ENCODE peak calls at places on chromosomes 2 and 18, in seven cellular contexts. E is IMR-90, K is Karpas-422, R is uterus, B is heart left ventricle, A is H9, Z is Peyer's patch. D is an unnamed sample. For H3K4me1 and H3K27me3, the result is how much of the 10 kb centered on the place peaks cover.

GRCh38 chr2:236177967-236178909 is 10.1 kb upstream of the GBX2 start:
- DNase-seq in Z (no peak), A (peak), B (no peak), K (no peak), R (no peak), E (peak), D (no peak)

GRCh38 chr18:43661570-43661969 is 384.3 kb upstream of the SYT4 start:
- DNase-seq in A (peak), E (peak), R (no peak), B (no peak), K (peak), Z (no peak), D (no peak)

GRCh38 chr2:131026914-131027313 is 66.3 kb downstream of the FAM168B start:
- DNase-seq in B (no peak), E (no peak), A (no peak), R (no peak), Z (no peak), K (no peak), D (no peak)

GRCh38 chr2:131047920-131048560 is 45.2 kb downstream of the FAM168B start:
- DNase-seq in Z (no peak), K (no peak), E (no peak), B (no peak), R (no peak), A (no peak), D (no peak)

GRCh38 chr18:8988262-8988871 is 114.1 kb upstream of the NDUFV2 start:
- DNase-seq in E (peak), B (peak), R (peak), K (peak), Z (peak), A (peak), D (peak)

GRCh38 chr2:237497009-237497819 is 10.2 kb downstream of the MLPH start:
- DNase-seq in R (no peak), Z (no peak), B (no peak), E (no peak), K (no peak), A (peak), D (no peak)

GRCh38 chr2:30072250-30072842 is 74.5 kb upstream of the YPEL5 start:
- DNase-seq in Z (peak), B (peak), E (peak), A (peak), R (peak), K (peak), D (peak)

GRCh38 chr18:45828917-45829811 is 3.7 kb downstream of the SIGLEC15 start:
- DNase-seq in Z (no peak), B (no peak), A (peak), K (no peak), E (no peak), R (no peak), D (no peak)

GRCh38 chr2:74864728-74865722 is 31.1 kb downstream of the HK2 start:
- DNase-seq in B (no peak), R (no peak), Z (no peak), E (peak), K (no peak), A (peak), D (no peak)

GRCh38 chr2:38076250-38076709 is 329 bp upstream of the CYP1B1 start:
- DNase-seq in E (peak), K (peak), B (peak), Z (no peak), R (peak), A (peak), D (no peak)

GRCh38 chr2:219104107-219105050 is 43.7 kb upstream of the IHH start:
- DNase-seq in A (peak), K (peak), B (no peak), Z (no peak), E (peak), R (no peak), D (peak)

GRCh38 chr18:23226930-23227728 is 91.8 kb downstream of the CABLES1 start:
- DNase-seq in E (peak), R (peak), B (peak), Z (no peak), A (no peak), K (no peak), D (no peak)

GRCh38 chr18:54774423-54774822 is 53.9 kb upstream of the RAB27B start:
- DNase-seq in R (no peak), B (no peak), E (peak), K (no peak), Z (no peak), A (no peak), D (no peak)

GRCh38 chr2:224927011-224927410 is 115.3 kb downstream of the DOCK10 start:
- DNase-seq in A (no peak), E (no peak), Z (no peak), R (no peak), K (no peak), B (no peak), D (no peak)
- H3K4me1 ChIP-seq in A (under half), E (under half), Z (half or more), R (under half), K (under half), B (under half), D (half or more)

GRCh38 chr2:95001117-95001551 is 24.4 kb upstream of the MAL start:
- DNase-seq in E (no peak), R (no peak), A (no peak), K (no peak), B (no peak), Z (no peak), D (no peak)
- H3K27me3 ChIP-seq in E (under half), R (under half), A (under half), K (under half), B (under half), Z (under half), D (under half)

GRCh38 chr18:2908946-2909335 is 62.1 kb downstream of the EMILIN2 start:
- DNase-seq in R (peak), E (no peak), A (no peak), Z (no peak), K (no peak), B (no peak), D (no peak)
- H3K27ac ChIP-seq in R (no peak), E (no peak), A (no peak), Z (no peak), K (no peak), B (no peak), D (no peak)

GRCh38 chr2:172927381-172928357 is 148.0 kb upstream of the MAP3K20 start:
- DNase-seq in B (peak), E (peak), A (no peak), R (peak), Z (no peak), K (no peak), D (no peak)

GRCh38 chr2:172922294-172922693 is 153.4 kb upstream of the MAP3K20 start:
- DNase-seq in R (no peak), K (no peak), E (no peak), B (no peak), A (no peak), Z (no peak), D (no peak)

GRCh38 chr2:172925600-172925999 is 150.0 kb upstream of the MAP3K20 start:
- DNase-seq in K (no peak), R (no peak), Z (no peak), B (no peak), E (no peak), A (no peak), D (no peak)

GRCh38 chr2:172921538-172922236 is 154.0 kb upstream of the MAP3K20 start:
- DNase-seq in R (no peak), A (no peak), B (no peak), Z (no peak), K (no peak), E (peak), D (no peak)

GRCh38 chr2:172924070-172924469 is 151.6 kb upstream of the MAP3K20 start:
- DNase-seq in A (no peak), K (no peak), Z (no peak), R (no peak), E (no peak), B (no peak), D (no peak)
- H3K4me1 ChIP-seq in A (under half), K (under half), Z (under half), R (under half), E (under half), B (under half), D (under half)

DNA sequence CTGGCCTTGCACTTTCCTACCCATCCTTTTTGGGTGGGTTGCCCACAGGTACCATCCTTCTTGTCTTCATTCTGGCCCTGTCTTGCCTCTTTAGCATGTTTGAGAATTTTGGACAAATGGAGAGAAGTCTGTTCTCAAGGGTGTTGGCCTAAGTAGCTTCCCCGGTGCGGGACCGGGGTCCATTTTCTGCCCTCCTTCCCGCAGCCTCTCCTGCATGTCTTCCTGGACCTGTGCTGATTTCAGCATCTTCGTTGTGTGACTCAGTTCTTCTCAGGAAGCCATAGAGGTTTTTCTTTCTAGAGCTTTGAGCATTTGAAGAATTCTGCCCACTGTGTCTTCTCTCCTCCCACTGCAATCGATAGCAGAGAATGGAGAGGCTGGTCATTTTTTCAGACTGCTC is 172.7 kb downstream of the SH3RF3 start:
- DNase-seq in B (no peak), K (no peak), E (no peak), R (no peak), A (no peak), Z (no peak), D (no peak)
- H3K27me3 ChIP-seq in B (under half), K (under half), E (under half), R (under half), A (under half), Z (under half), D (under half)